ENCODE peak calls at places on chromosomes 2 and 18, in four cellular contexts. A is PC-3, Q is GM23338, I is astrocyte. T is an unnamed sample.

GRCh38 chr2:171515672-171516298 is 6.5 kb upstream of the CYBRD1 start:
- DNase-seq in I (peak; percentile 72), Q (no peak), A (peak; percentile 44), T (peak; percentile 50)

GRCh38 chr2:54497738-54498680 is 41.9 kb downstream of the SPTBN1 start:
- DNase-seq in Q (peak; percentile 68), I (no peak), A (peak; percentile 20), T (no peak)

GRCh38 chr2:109242654-109243331 is 113.8 kb downstream of the SH3RF3 start:
- DNase-seq in I (peak; percentile 91), Q (no peak), A (peak; percentile 82), T (peak; percentile 54)

GRCh38 chr2:104768694-104769093 is 85.2 kb upstream of the POU3F3 start:
- DNase-seq in I (peak; percentile 93), A (no peak), Q (no peak), T (no peak)

GRCh38 chr2:68426885-68427579 is 40.1 kb downstream of the FBXO48 start:
- DNase-seq in Q (no peak), A (peak; percentile 63), I (no peak), T (no peak)

GRCh38 chr2:98102878-98103277 is 15.9 kb downstream of the VWA3B start:
- DNase-seq in A (no peak), I (no peak), Q (no peak), T (no peak)

GRCh38 chr2:46774499-46775228 is 140.9 kb downstream of the MCFD2 start:
- DNase-seq in A (no peak), I (peak; percentile 86), Q (no peak), T (no peak)

GRCh38 chr2:128357561-128358370 is 39.1 kb upstream of the HS6ST1 start:
- DNase-seq in A (no peak), Q (no peak), I (no peak), T (no peak)

GRCh38 chr2:188819011-188819410 is 155.2 kb upstream of the COL3A1 start:
- DNase-seq in Q (no peak), I (no peak), A (no peak), T (no peak)

GRCh38 chr2:153195342-153195741 is 283.2 kb downstream of the RPRM start:
- DNase-seq in I (no peak), Q (no peak), A (no peak), T (no peak)

GRCh38 chr18:23722646-23723045 is 33.4 kb downstream of the LAMA3 start:
- DNase-seq in I (no peak), A (no peak), Q (no peak), T (no peak)

GRCh38 chr2:173191601-173192000 is 116.0 kb downstream of the MAP3K20 start:
- DNase-seq in A (peak; percentile 43), I (peak; percentile 86), Q (peak; percentile 81), T (peak; percentile 75)

GRCh38 chr18:3594760-3595241 is 144.8 kb downstream of the TGIF1 start:
- DNase-seq in Q (no peak), A (peak; percentile 35), I (peak; percentile 65), T (no peak)

GRCh38 chr2:235095569-235095968 is 143.8 kb downstream of the SH3BP4 start:
- DNase-seq in I (no peak), A (no peak), Q (no peak), T (no peak)

GRCh38 chr18:48959921-48960920 is 9.5 kb upstream of the SMAD7 start:
- DNase-seq in A (no peak), Q (peak; percentile 95), I (peak; percentile 70), T (no peak)

GRCh38 chr2:18214936-18215335 is 336.5 kb downstream of the KCNS3 start:
- DNase-seq in A (peak; percentile 12), I (peak; percentile 55), Q (no peak), T (no peak)

GRCh38 chr2:147487286-147487979 is 357.4 kb upstream of the ACVR2A start:
- DNase-seq in A (no peak), Q (no peak), I (no peak), T (no peak)

GRCh38 chr2:98391581-98392270 is 45.5 kb downstream of the CNGA3 start:
- DNase-seq in I (no peak), Q (no peak), A (no peak), T (no peak)

GRCh38 chr18:11042247-11042646 is 107.1 kb downstream of the PIEZO2 start:
- DNase-seq in Q (no peak), I (peak; percentile 64), A (no peak), T (no peak)

GRCh38 chr18:24176727-24177416 is 38.0 kb downstream of the CABYR start:
- DNase-seq in A (peak; percentile 66), I (no peak), Q (peak; percentile 94), T (peak; percentile 21)

GRCh38 chr18:63969965-63970802 is at the start of gene SERPINB8:
- DNase-seq in A (peak; percentile 92), I (peak; percentile 90), Q (peak; percentile 96), T (peak; percentile 92)

GRCh38 chr18:22691988-22692710 is 241.0 kb upstream of the RBBP8 start:
- DNase-seq in A (no peak), I (peak; percentile 97), Q (no peak), T (no peak)

GRCh38 chr2:216774180-216774579 is 78.8 kb upstream of the IGFBP5 start:
- DNase-seq in A (no peak), Q (no peak), I (peak; percentile 57), T (no peak)

GRCh38 chr2:22455086-22455485 is 929.9 kb upstream of the KLHL29 start:
- DNase-seq in A (no peak), Q (no peak), I (no peak), T (no peak)

GRCh38 chr2:27752551-27753237 is 18.8 kb upstream of the MRPL33 start:
- DNase-seq in Q (peak; percentile 86), A (peak; percentile 49), I (no peak), T (peak; percentile 83)

GRCh38 chr18:35620765-35621164 is 39.2 kb downstream of the GALNT1 start:
- DNase-seq in A (no peak), Q (no peak), I (no peak), T (no peak)

GRCh38 chr18:35933982-35934381 is 38.5 kb upstream of the RMP24 start:
- DNase-seq in I (no peak), A (peak; percentile 61), Q (no peak), T (peak; percentile 75)

GRCh38 chr2:20224716-20225293 is at the start of gene SDC1:
- DNase-seq in A (peak; percentile 67), Q (peak; percentile 76), I (peak; percentile 41), T (no peak)

GRCh38 chr2:113200236-113200635 is 26.5 kb downstream of the PSD4 start:
- DNase-seq in Q (peak; percentile 56), A (peak; percentile 13), I (no peak), T (no peak)

GRCh38 chr18:7000484-7001096 is 117.0 kb downstream of the LAMA1 start:
- DNase-seq in I (no peak), A (peak; percentile 53), Q (peak; percentile 56), T (no peak)

DNA sequence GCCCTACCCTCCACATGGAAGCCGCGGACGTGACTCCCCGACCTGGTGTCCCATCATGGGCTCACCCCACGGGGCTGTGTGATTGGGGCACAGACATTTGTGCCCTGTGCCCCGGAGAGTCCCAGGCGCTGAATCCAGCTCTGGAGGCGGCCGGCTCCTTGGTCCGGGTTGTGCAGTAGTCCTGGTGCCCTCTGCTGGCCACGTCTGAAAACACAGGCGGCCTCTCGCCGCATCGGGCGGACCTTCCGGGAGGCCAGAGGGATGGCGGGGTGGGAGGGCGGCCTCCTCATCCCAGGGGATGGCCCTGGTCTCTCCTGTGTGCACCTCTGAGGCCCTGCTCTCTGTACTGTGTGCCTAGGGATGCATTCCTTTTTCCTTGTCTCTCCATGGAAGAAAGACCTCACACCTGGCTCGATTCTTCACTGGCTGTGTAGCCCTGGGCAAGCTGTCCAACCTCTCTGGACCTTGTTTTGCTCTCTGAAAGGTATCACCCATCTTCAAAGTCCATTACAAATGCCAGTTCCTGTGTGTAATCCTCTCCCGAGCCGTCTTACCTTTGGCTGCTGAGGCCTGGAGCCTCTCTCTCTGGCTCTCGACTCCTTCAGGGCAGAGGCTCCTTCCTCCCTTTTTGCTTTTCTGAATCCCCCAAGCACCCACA is 27.6 kb downstream of the CELF4 start:
- DNase-seq in Q (peak; percentile 90), A (peak; percentile 41), I (peak; percentile 8), T (peak; percentile 56)
- TF ChIP-seq EZH2 in Q (no peak), A (no peak), I (peak; percentile 40), T (no peak)

GRCh38 chr2:121567452-121567851 is 36.8 kb downstream of the RNU4ATAC start:
- DNase-seq in I (no peak), Q (no peak), A (no peak), T (no peak)
- H3K4me1 ChIP-seq in I (no peaks in the 10 kb centered on the region), Q (peaks cover 5% of the 10 kb centered on the region), A (no peaks in the 10 kb centered on the region), T (no peaks in the 10 kb centered on the region)

GRCh38 chr2:106885981-106886915 is at the start of gene ST6GAL2:
- DNase-seq in I (no peak), Q (peak; percentile 72), A (peak; percentile 52), T (no peak)
- TF ChIP-seq EZH2 in I (peak; percentile 49), Q (no peak), A (no peak), T (no peak)

DNA sequence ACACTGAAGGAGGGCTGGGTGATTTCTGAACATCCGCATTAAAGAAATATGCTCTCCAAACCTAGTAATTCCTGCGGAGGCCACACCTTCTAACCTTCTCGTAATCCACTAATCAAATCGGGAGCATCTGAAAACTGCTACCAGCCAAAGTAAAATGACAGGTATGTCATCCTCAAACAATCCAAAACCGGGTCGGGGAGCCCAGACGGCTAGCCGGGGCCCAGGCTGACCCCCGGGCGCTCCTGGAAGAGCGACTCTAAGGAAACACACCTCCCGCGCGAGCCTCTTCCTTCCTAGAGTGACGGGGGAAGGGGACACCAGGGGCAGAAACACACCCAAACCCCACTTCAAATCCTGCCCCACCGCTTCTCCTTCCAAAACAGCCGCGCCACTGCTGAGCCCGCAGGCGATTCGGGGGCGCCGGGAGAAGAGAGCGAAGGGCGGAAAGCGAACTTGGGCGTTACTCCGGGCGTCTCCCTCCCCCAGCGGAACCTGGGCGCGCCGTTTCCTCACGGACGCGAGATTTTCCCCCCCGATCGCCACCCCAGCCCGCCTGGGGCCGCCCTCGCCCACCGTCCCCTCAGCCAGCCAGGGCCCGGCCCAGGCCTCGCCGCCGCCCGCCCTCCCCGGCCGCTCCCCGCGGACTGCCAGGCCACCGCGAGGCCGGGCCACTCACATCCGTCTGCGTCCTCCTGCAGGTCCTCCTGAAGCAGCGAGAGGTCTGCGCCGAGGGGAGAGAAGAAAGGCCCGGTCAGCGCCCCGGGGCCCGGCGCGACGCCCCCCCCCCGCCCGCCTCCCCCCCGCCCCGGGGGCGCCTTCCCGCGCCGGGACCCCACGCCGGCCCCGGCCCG is 584 bp downstream of the PPP4R1 start:
- DNase-seq in I (no peak), Q (peak; percentile 68), A (peak; percentile 65), T (peak; percentile 74)
- H3K4me1 ChIP-seq in I (peaks cover 28% of the 10 kb centered on the region), Q (peaks cover 27% of the 10 kb centered on the region), A (peaks cover 68% of the 10 kb centered on the region), T (peaks cover 71% of the 10 kb centered on the region)

DNA sequence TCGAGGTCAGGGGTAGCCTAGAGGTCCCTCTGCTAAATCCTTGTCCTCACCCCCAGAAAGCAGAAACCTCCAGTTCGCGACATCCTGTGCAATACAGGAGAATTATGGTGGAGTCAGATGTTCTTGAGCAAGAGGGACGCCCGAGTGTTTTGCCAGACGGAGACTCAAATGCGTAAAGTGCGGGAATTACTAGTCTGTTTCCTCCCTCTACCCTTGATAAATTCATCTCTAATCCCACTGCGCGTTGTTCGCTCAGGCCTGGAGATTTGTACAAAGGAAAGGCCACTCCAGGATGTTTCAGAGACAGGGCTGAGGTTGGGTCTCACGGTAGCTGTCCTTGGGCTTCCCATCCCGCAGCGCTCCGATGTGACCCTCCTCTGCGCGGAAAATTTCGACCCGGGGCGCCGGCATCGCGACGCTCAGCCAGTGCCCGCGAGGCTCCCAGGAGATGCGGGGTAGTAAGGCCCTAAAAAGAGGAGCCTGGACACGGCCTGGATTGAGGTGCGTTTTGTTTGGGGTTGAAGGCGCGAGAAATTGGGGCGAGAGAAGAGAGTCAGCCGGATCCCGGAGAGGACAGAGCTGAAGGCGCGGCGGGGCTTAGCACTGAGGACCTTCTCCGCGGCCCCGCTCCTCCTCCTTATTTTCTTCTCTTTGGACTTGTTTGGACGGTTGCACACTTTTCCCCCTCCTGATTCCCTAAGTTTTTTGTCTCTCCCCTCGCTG is 2.6 kb upstream of the NEUROD1 start:
- DNase-seq in A (no peak), Q (peak; percentile 34), I (no peak), T (no peak)
- TF ChIP-seq EZH2 in A (no peak), Q (peak; percentile 89), I (peak; percentile 87), T (no peak)

GRCh38 chr18:50659091-50660003 is 99.5 kb downstream of the MAPK4 start:
- DNase-seq in A (peak; percentile 27), I (no peak), Q (no peak), T (no peak)
- H3K4me1 ChIP-seq in A (no peaks in the 10 kb centered on the region), I (no peaks in the 10 kb centered on the region), Q (peaks cover 4% of the 10 kb centered on the region), T (no peaks in the 10 kb centered on the region)